ENCODE peak calls at places on chromosomes 11 and 22, in four cellular contexts. O is GM23338, U is fibroblast of mammary gland, D is stomach. F is an unnamed sample.

GRCh38 chr11:46183819-46184218 is 62.6 kb upstream of the PHF21A start:
- DNase-seq in O (no peak), U (peak; percentile 57), D (no peak), F (no peak)

GRCh38 chr11:15179167-15179566 is 64.4 kb downstream of the INSC start:
- DNase-seq in O (no peak), U (peak; percentile 64), D (no peak), F (no peak)

GRCh38 chr11:110907629-110908028 is 195.4 kb upstream of the ARHGAP20 start:
- DNase-seq in O (no peak), U (peak; percentile 98), D (peak; percentile 47), F (no peak)

GRCh38 chr22:20559174-20559760 is 51.9 kb downstream of the MED15 start:
- DNase-seq in O (no peak), U (no peak), D (no peak), F (no peak)

GRCh38 chr11:63938481-63939350 is at the start of gene NAA40:
- DNase-seq in O (peak; percentile 96), U (peak; percentile 91), D (peak; percentile 95), F (peak; percentile 98)

GRCh38 chr22:44964722-44965078 is 45.1 kb downstream of the PHF21B start:
- DNase-seq in O (no peak), U (no peak), D (no peak), F (no peak)

GRCh38 chr11:27857588-27857987 is 157.3 kb upstream of the BDNF start:
- DNase-seq in O (no peak), U (no peak), D (no peak), F (no peak)

GRCh38 chr11:73969991-73970800 is 12.4 kb downstream of the UCP2 start:
- DNase-seq in O (no peak), U (no peak), D (no peak), F (no peak)

GRCh38 chr11:74620537-74620936 is 28.2 kb downstream of the POLD3 start:
- DNase-seq in O (no peak), U (no peak), D (no peak), F (no peak)

GRCh38 chr11:124605719-124606118 is 5.5 kb upstream of the PANX3 start:
- DNase-seq in O (no peak), U (no peak), D (no peak), F (no peak)

GRCh38 chr11:67033661-67034166 is 10.8 kb downstream of the SYT12 start:
- DNase-seq in O (no peak), U (peak; percentile 97), D (no peak), F (no peak)

GRCh38 chr11:2173761-2174160 is 2.1 kb upstream of the TH start:
- DNase-seq in O (no peak), U (no peak), D (no peak), F (no peak)
- TF ChIP-seq CTCF in O (no peak), U (no peak), D (no peak), F (no peak)

GRCh38 chr11:30852091-30852490 is 265.9 kb upstream of the MPPED2 start:
- DNase-seq in O (no peak), U (no peak), D (no peak), F (no peak)

GRCh38 chr11:30852645-30853044 is 266.5 kb upstream of the MPPED2 start:
- DNase-seq in O (no peak), U (no peak), D (no peak), F (no peak)

GRCh38 chr11:30855383-30856006 is 269.3 kb upstream of the MPPED2 start:
- DNase-seq in O (no peak), U (peak; percentile 2), D (no peak), F (no peak)

GRCh38 chr11:30853470-30853869 is 267.3 kb upstream of the MPPED2 start:
- DNase-seq in O (no peak), U (no peak), D (no peak), F (no peak)
- TF ChIP-seq CTCF in O (no peak), U (no peak), D (no peak), F (no peak)

DNA sequence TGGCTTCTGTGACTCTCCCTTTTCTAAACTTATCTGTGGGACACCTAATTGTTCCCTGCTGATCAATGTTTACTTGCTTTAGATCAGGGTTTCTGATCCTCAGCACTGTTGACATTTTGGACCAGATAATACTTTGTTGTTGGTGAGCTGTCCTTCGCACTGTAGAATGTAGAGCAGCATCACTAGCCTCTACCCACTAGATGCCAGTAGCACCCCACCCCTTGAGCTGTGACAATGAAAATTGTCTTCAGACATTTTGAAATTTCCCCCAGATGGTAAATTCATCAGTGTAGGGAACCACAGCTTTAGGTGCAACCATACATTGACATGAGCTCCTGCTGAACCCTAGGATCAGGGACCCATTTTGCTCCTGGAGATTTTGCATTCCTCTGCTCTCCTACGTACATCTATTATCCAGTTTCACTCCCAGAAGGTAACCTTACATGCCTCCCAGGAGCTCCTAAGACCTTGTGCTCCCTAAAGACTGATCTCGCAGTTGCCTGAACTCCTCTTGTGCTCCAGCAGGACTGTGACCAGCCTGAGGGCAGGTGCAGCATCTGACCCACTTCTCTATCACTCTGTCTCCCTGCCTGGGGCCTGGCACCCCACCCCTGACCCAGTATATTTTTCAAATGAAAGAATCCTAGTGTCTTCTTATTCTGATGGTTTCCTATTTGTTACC is 107.8 kb downstream of the FAR1 start:
- DNase-seq in O (peak; percentile 57), U (no peak), D (no peak), F (peak; percentile 33)
- TF ChIP-seq CTCF in O (peak; percentile 56), U (peak; percentile 23), D (no peak), F (peak; percentile 52)

GRCh38 chr11:19734171-19734570 is 21.5 kb downstream of the NAV2 start:
- DNase-seq in O (no peak), U (peak; percentile 34), D (no peak), F (no peak)
- TF ChIP-seq CTCF in O (no peak), U (no peak), D (no peak), F (no peak)

GRCh38 chr11:72015511-72016061 is 16.9 kb downstream of the IL18BP start:
- DNase-seq in O (peak; percentile 50), U (peak; percentile 35), D (no peak), F (peak; percentile 60)
- TF ChIP-seq CTCF in O (peak; percentile 49), U (peak; percentile 45), D (no peak), F (peak; percentile 33)

DNA sequence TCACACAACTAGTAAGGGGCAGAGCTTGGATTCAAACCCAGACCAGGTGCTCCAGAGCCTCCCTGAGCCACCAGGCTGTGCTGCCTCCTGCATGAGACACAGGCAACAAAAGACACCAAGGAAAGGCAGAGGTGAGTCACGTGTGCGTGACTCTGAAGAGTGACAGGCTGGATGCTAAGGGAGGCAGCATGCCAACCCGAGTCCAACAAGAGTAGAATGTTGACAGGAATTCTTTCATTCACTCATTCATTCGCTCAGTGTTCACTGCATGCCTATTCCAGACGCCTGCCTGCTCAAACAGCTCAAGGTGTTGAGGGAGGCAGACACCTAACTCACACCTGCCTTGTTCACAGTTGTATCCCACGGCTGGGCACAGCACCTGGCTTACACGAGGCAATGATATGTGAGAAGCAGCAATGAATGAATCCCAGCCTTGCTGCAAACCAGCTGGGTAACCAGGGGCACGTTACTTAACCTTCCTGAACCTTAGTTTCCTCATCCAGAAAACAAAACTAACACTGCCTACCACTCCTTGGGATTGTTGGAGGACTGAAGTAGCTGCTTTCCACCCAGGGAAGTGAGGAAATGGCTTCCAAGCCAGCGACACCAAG is 73.8 kb upstream of the ARFGAP3 start:
- DNase-seq in O (no peak), U (peak; percentile 69), D (no peak), F (no peak)
- TF ChIP-seq CTCF in O (no peak), U (peak; percentile 16), D (no peak), F (no peak)

GRCh38 chr22:31085493-31085824 is 4.3 kb downstream of the SMTN start:
- DNase-seq in O (peak; percentile 74), U (no peak), D (no peak), F (no peak)
- TF ChIP-seq CTCF in O (no peak), U (no peak), D (no peak), F (no peak)

DNA sequence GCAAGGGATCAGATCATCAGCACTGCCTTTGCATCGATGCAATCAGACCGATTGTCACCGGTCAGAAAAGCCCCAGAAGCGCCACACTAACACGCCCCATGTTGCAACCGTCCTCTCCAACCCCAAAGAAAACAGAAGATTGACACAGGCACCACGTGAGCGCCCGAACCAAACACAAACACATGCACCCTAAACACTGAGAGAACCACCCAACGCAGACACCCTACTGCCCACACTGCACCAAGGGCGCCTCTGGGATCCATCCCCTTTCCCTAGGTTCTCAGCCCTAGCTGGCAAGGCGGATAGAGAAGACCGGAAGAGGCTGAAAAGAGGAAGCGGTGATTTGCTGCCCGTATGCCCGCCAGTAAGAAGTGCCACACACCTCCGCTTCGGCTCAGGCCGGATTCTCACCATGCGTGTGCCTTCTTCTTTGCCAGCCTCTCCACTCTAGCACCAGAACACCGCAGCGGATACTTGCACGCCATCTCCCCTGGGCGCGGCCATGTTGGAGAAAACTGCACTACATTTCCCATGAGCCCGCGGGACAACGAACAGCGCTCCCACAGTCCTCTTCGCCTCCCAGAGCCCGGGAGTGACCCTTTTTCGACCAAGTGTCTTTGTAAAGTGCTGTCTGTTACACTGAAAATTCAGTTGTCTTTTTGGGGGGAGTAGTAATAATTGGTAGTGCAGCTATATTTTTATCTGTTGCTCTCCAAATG is at the start of gene ALKBH8:
- DNase-seq in O (peak; percentile 87), U (peak; percentile 56), D (peak; percentile 75), F (peak; percentile 77)
- TF ChIP-seq CTCF in O (no peak), U (no peak), D (no peak), F (no peak)